ENCODE peak calls at places on chromosomes 1 and 21, in four cellular contexts. Y is stimulated activated CD4-positive, alpha-beta T cell treated with anti-CD3 and anti-CD28 coated beads, TNF-alpha, amount 100 ng/mL, for 1 hour; W is left cardiac atrium; M is fibroblast of gingiva. C is an unnamed sample.

GRCh38 chr1:29531596-29531995 is 295.3 kb downstream of the PTPRU start:
- DNase-seq in Y (no peak), W (no peak), M (no peak), C (no peak)

GRCh38 chr1:221101792-221102191 is 222.5 kb downstream of the HLX start:
- DNase-seq in Y (no peak), W (no peak), M (peak), C (peak)

GRCh38 chr1:229894535-229894934 is 172.5 kb upstream of the GALNT2 start:
- DNase-seq in Y (no peak), W (no peak), M (no peak), C (no peak)

GRCh38 chr1:48415050-48415449 is 57.0 kb downstream of the SPATA6 start:
- DNase-seq in Y (no peak), W (no peak), M (no peak), C (no peak)

GRCh38 chr21:38438476-38438893 is 59.8 kb downstream of the ERG start:
- DNase-seq in Y (no peak), W (peak), M (no peak), C (no peak)

GRCh38 chr1:202861420-202862121 is 27.4 kb downstream of the RABIF start:
- DNase-seq in Y (no peak), W (peak), M (peak), C (peak)

GRCh38 chr1:14220324-14220723 is 378.2 kb upstream of the KAZN start:
- DNase-seq in Y (no peak), W (no peak), M (no peak), C (no peak)

GRCh38 chr1:240190881-240191385 is 99.2 kb downstream of the FMN2 start:
- DNase-seq in Y (no peak), W (no peak), M (peak), C (peak)

GRCh38 chr1:234613128-234613875 is 3.3 kb upstream of the IRF2BP2 start:
- DNase-seq in Y (no peak), W (no peak), M (peak), C (peak)

GRCh38 chr1:222283147-222283768 is 264.6 kb downstream of the HHIPL2 start:
- DNase-seq in Y (no peak), W (no peak), M (peak), C (peak)

GRCh38 chr1:166111430-166111829 is 55.4 kb downstream of the FAM78B start:
- DNase-seq in Y (no peak), W (no peak), M (no peak), C (no peak)

GRCh38 chr21:31872452-31873274 is at the start of gene HUNK:
- DNase-seq in Y (no peak), W (peak), M (peak), C (peak)

GRCh38 chr1:205365945-205366463 is 9.3 kb upstream of the KLHDC8A start:
- DNase-seq in Y (no peak), W (no peak), M (no peak), C (no peak)

GRCh38 chr1:98766241-98766640 is 104.7 kb downstream of the SNX7 start:
- DNase-seq in Y (no peak), W (no peak), M (no peak), C (no peak)

GRCh38 chr1:168319691-168320090 is 39.0 kb downstream of the TBX19 start:
- DNase-seq in Y (no peak), W (no peak), M (no peak), C (no peak)

GRCh38 chr1:33434363-33434750 is 3.5 kb upstream of the PHC2 start:
- DNase-seq in Y (no peak), W (no peak), M (no peak), C (no peak)

GRCh38 chr1:1832820-1833219 is 54.5 kb upstream of the NADK start:
- DNase-seq in Y (no peak), W (no peak), M (no peak), C (no peak)

GRCh38 chr1:208219659-208220282 is 24.4 kb downstream of the PLXNA2 start:
- DNase-seq in Y (no peak), W (peak), M (peak), C (peak)

GRCh38 chr1:160834945-160835565 is 27.6 kb downstream of the CD244 start:
- DNase-seq in Y (no peak), W (no peak), M (no peak), C (peak)

GRCh38 chr21:37799193-37800121 is 116.8 kb downstream of the KCNJ6 start:
- DNase-seq in Y (no peak), W (no peak), M (no peak), C (peak)

GRCh38 chr1:238161955-238162354 is 271.2 kb upstream of the ZP4 start:
- DNase-seq in Y (no peak), W (no peak), M (no peak), C (no peak)

GRCh38 chr21:16891821-16892220 is 621.0 kb upstream of the CXADR start:
- DNase-seq in Y (no peak), W (no peak), M (peak), C (peak)

GRCh38 chr1:177334276-177334675 is 163.5 kb downstream of the BRINP2 start:
- DNase-seq in Y (no peak), W (no peak), M (no peak), C (peak)

GRCh38 chr1:212699104-212699838 is 369 bp downstream of the BATF3 start:
- DNase-seq in Y (no peak), W (peak), M (peak), C (peak)

GRCh38 chr21:41322496-41323382 is 6.1 kb downstream of the FAM3B start:
- DNase-seq in Y (no peak), W (no peak), M (no peak), C (no peak)

GRCh38 chr1:174204697-174205308 is 45.5 kb downstream of the RABGAP1L start:
- DNase-seq in Y (no peak), W (no peak), M (no peak), C (no peak)

GRCh38 chr1:228081578-228082259 is 789 bp upstream of the ARF1 start:
- DNase-seq in Y (no peak), W (peak), M (no peak), C (peak)

GRCh38 chr1:155294520-155295182 is 6.6 kb downstream of the PKLR start:
- DNase-seq in Y (no peak), W (no peak), M (no peak), C (no peak)

GRCh38 chr1:188889166-188889565 is 1588.5 kb downstream of the BRINP3 start:
- DNase-seq in Y (no peak), W (no peak), M (no peak), C (no peak)

GRCh38 chr1:21927531-21928237 is 9.4 kb downstream of the HSPG2 start:
- DNase-seq in Y (no peak), W (peak), M (peak), C (no peak)